ENCODE peak calls at places on chromosomes 4 and X, in nine cellular contexts. D is GM23338; G is activated T-helper 1 cell treated with anti-CD3 and anti-CD28 coated beads, Interleukin-12 subunit alpha, Interleukin-12 subunit beta, Interleukin-2, Interleukin-4 antibody, amounts not matched to agents 30 ng/mL and 10 ng/mL and 1 ng/mL, durations not matched to agents 14 hours and 24 hours and 36 hours; C is colonic mucosa; V is tibial artery; W is HS-5; O is GM23248; M is naive thymus-derived CD4-positive, alpha-beta T cell; X is ACHN. U is an unnamed sample.

GRCh38 chr4:76748649-76749048 is 149.3 kb downstream of the SOWAHB start:
- DNase-seq in X (peak; percentile 54), D (peak; percentile 72), C (peak; percentile 76), O (peak; percentile 45), G (no peak), M (no peak), W (no peak), V (peak; percentile 35), U (no peak)

GRCh38 chrX:40496728-40497127 is 84.0 kb upstream of the ATP6AP2 start:
- DNase-seq in M (no peak), O (peak; percentile 37), D (peak; percentile 59), W (no peak), G (no peak), X (no peak), C (no peak), V (no peak), U (no peak)

GRCh38 chr4:31104596-31104995 is 384.4 kb downstream of the PCDH7 start:
- DNase-seq in O (no peak), X (no peak), D (no peak), G (no peak), W (no peak), C (no peak), V (no peak), M (no peak), U (no peak)

GRCh38 chr4:18846313-18846712 is 824.8 kb upstream of the LCORL start:
- DNase-seq in V (no peak), D (no peak), O (no peak), G (no peak), C (no peak), M (no peak), X (no peak), W (no peak), U (no peak)

GRCh38 chrX:103656623-103657022 is 27.8 kb downstream of the TCEAL1 start:
- DNase-seq in D (no peak), W (peak; percentile 77), V (no peak), G (no peak), X (peak; percentile 80), O (peak; percentile 90), C (no peak), M (no peak), U (peak; percentile 19)

GRCh38 chr4:163672751-163673150 is 178.3 kb downstream of the TMA16 start:
- DNase-seq in V (no peak), D (peak; percentile 34), C (no peak), M (no peak), W (no peak), O (no peak), X (no peak), G (no peak), U (no peak)

GRCh38 chrX:38346150-38346549 is 6.3 kb upstream of the OTC start:
- DNase-seq in D (no peak), V (no peak), X (no peak), G (no peak), C (no peak), O (no peak), M (no peak), W (no peak), U (no peak)

GRCh38 chr4:65401083-65401482 is 269.2 kb downstream of the EPHA5 start:
- DNase-seq in G (no peak), W (no peak), M (no peak), V (no peak), X (no peak), C (no peak), D (no peak), O (no peak), U (no peak)

GRCh38 chrX:104324871-104325585 is 70.3 kb upstream of the ESX1 start:
- DNase-seq in O (peak; percentile 63), V (no peak), D (no peak), M (no peak), G (no peak), C (no peak), W (no peak), X (no peak), U (no peak)

GRCh38 chr4:153152453-153153338 is 51.5 kb upstream of the TRIM2 start:
- DNase-seq in M (peak; percentile 69), G (peak; percentile 32), V (peak; percentile 33), O (peak; percentile 53), W (no peak), X (peak; percentile 30), C (peak; percentile 81), D (peak; percentile 53), U (no peak)

GRCh38 chrX:147343467-147343866 is 528.9 kb upstream of the CXorf51A start:
- DNase-seq in D (no peak), C (no peak), W (no peak), M (no peak), X (no peak), V (no peak), G (no peak), O (no peak), U (no peak)

GRCh38 chr4:52977252-52977651 is 115.1 kb downstream of the RASL11B start:
- DNase-seq in G (no peak), W (no peak), V (no peak), C (no peak), X (no peak), O (no peak), D (no peak), M (no peak), U (no peak)

GRCh38 chrX:65601126-65601525 is 66.3 kb upstream of the MSN start:
- DNase-seq in W (no peak), O (no peak), X (no peak), M (no peak), D (no peak), G (no peak), V (no peak), C (peak; percentile 12), U (no peak)

GRCh38 chr4:92969650-92970370 is 666.0 kb downstream of the GRID2 start:
- DNase-seq in D (no peak), M (no peak), G (no peak), C (no peak), V (no peak), W (peak; percentile 85), O (peak; percentile 89), X (peak; percentile 88), U (no peak)

GRCh38 chr4:1219553-1219950 is 29.4 kb downstream of the CTBP1 start:
- DNase-seq in V (no peak), X (no peak), D (no peak), C (no peak), G (no peak), W (no peak), M (no peak), O (no peak), U (no peak)

GRCh38 chr4:6470502-6471302 is 1.7 kb downstream of the PPP2R2C start:
- DNase-seq in X (peak; percentile 61), C (peak; percentile 26), O (peak; percentile 63), D (peak; percentile 54), G (no peak), V (no peak), M (no peak), W (no peak), U (no peak)

GRCh38 chr4:90889171-90889570 is 762.0 kb downstream of the CCSER1 start:
- DNase-seq in C (no peak), G (no peak), W (peak; percentile 2), V (no peak), D (no peak), O (no peak), X (no peak), M (no peak), U (peak; percentile 2)

GRCh38 chrX:151753313-151754041 is 18.9 kb downstream of the CNGA2 start:
- DNase-seq in G (no peak), M (no peak), V (peak; percentile 30), D (peak; percentile 74), C (peak; percentile 34), X (peak; percentile 24), W (no peak), O (peak; percentile 84), U (no peak)

GRCh38 chrX:104284407-104285000 is 29.8 kb upstream of the ESX1 start:
- DNase-seq in W (no peak), X (no peak), C (no peak), G (no peak), V (no peak), D (no peak), M (no peak), O (peak; percentile 41), U (no peak)

GRCh38 chr4:139763668-139764067 is 98.0 kb downstream of the MGST2 start:
- DNase-seq in X (no peak), V (no peak), D (no peak), W (no peak), M (no peak), G (no peak), O (no peak), C (no peak), U (no peak)